ENCODE peak calls at places on chromosome 9, in four cellular contexts. One of them, this sample, is unnamed.

GRCh38 chr9:123102380-123103113 is 69.1 kb downstream of the GPR21 start:
- DNase-seq in HCT116: no peak
- DNase-seq in OCI-LY7: peak; percentile 48
- DNase-seq in GM23338: peak; percentile 70
- DNase-seq in this sample: no peak

GRCh38 chr9:135812961-135813360 is 94.4 kb downstream of the CAMSAP1 start:
- DNase-seq in HCT116: no peak
- DNase-seq in OCI-LY7: no peak
- DNase-seq in GM23338: no peak
- DNase-seq in this sample: no peak

GRCh38 chr9:18459958-18460584 is 13.9 kb upstream of the ADAMTSL1 start:
- DNase-seq in HCT116: no peak
- DNase-seq in OCI-LY7: no peak
- DNase-seq in GM23338: no peak
- DNase-seq in this sample: no peak

GRCh38 chr9:112061152-112061740 is 113.9 kb downstream of the SUSD1 start:
- DNase-seq in HCT116: peak; percentile 61
- DNase-seq in OCI-LY7: no peak
- DNase-seq in GM23338: no peak
- DNase-seq in this sample: no peak

GRCh38 chr9:107894572-107895261 is 405.1 kb upstream of the KLF4 start:
- DNase-seq in HCT116: no peak
- DNase-seq in OCI-LY7: no peak
- DNase-seq in GM23338: peak; percentile 12
- DNase-seq in this sample: no peak

GRCh38 chr9:104844710-104845109 is 80.8 kb downstream of the NIPSNAP3B start:
- DNase-seq in HCT116: no peak
- DNase-seq in OCI-LY7: no peak
- DNase-seq in GM23338: no peak
- DNase-seq in this sample: no peak

GRCh38 chr9:16884373-16884772 is 13.9 kb upstream of the BNC2 start:
- DNase-seq in HCT116: no peak
- DNase-seq in OCI-LY7: no peak
- DNase-seq in GM23338: no peak
- DNase-seq in this sample: no peak

GRCh38 chr9:3768286-3768685 is 242.5 kb upstream of the RFX3 start:
- DNase-seq in HCT116: no peak
- DNase-seq in OCI-LY7: no peak
- DNase-seq in GM23338: no peak
- DNase-seq in this sample: no peak

GRCh38 chr9:86321373-86321772 is 32.8 kb downstream of the TUT7 start:
- DNase-seq in HCT116: no peak
- DNase-seq in OCI-LY7: no peak
- DNase-seq in GM23338: no peak
- DNase-seq in this sample: no peak

GRCh38 chr9:34279431-34279830 is 49.6 kb downstream of the KIF24 start:
- DNase-seq in HCT116: no peak
- DNase-seq in OCI-LY7: no peak
- DNase-seq in GM23338: no peak
- DNase-seq in this sample: no peak

GRCh38 chr9:35611230-35611797 is 6.3 kb downstream of the TESK1 start:
- DNase-seq in HCT116: peak; percentile 13
- DNase-seq in OCI-LY7: peak; percentile 74
- DNase-seq in GM23338: peak; percentile 80
- DNase-seq in this sample: peak; percentile 66

GRCh38 chr9:35862328-35862727 is 7.9 kb downstream of the OR13J1 start:
- DNase-seq in HCT116: no peak
- DNase-seq in OCI-LY7: no peak
- DNase-seq in GM23338: no peak
- DNase-seq in this sample: no peak

GRCh38 chr9:129095170-129095667 is 14.3 kb downstream of the DOLPP1 start:
- DNase-seq in HCT116: no peak
- DNase-seq in OCI-LY7: no peak
- DNase-seq in GM23338: no peak
- DNase-seq in this sample: no peak

GRCh38 chr9:134243778-134244467 is 79.6 kb upstream of the RNU6ATAC start:
- DNase-seq in HCT116: no peak
- DNase-seq in OCI-LY7: peak; percentile 86
- DNase-seq in GM23338: no peak
- DNase-seq in this sample: no peak

GRCh38 chr9:81588148-81588874 is 101.0 kb downstream of the TLE1 start:
- DNase-seq in HCT116: no peak
- DNase-seq in OCI-LY7: no peak
- DNase-seq in GM23338: no peak
- DNase-seq in this sample: no peak

GRCh38 chr9:136151214-136151804 is 32.6 kb upstream of the TMEM250 start:
- DNase-seq in HCT116: no peak
- DNase-seq in OCI-LY7: no peak
- DNase-seq in GM23338: peak; percentile 72
- DNase-seq in this sample: peak; percentile 54

GRCh38 chr9:6876195-6876594 is 118.4 kb downstream of the KDM4C start:
- DNase-seq in HCT116: no peak
- DNase-seq in OCI-LY7: no peak
- DNase-seq in GM23338: no peak
- DNase-seq in this sample: no peak

GRCh38 chr9:35774907-35775635 is 16.3 kb upstream of the NPR2 start:
- DNase-seq in HCT116: no peak
- DNase-seq in OCI-LY7: peak; percentile 41
- DNase-seq in GM23338: peak; percentile 50
- DNase-seq in this sample: peak; percentile 51

GRCh38 chr9:105686936-105687335 is 7.4 kb upstream of the TMEM38B start:
- DNase-seq in HCT116: no peak
- DNase-seq in OCI-LY7: no peak
- DNase-seq in GM23338: no peak
- DNase-seq in this sample: no peak

DNA sequence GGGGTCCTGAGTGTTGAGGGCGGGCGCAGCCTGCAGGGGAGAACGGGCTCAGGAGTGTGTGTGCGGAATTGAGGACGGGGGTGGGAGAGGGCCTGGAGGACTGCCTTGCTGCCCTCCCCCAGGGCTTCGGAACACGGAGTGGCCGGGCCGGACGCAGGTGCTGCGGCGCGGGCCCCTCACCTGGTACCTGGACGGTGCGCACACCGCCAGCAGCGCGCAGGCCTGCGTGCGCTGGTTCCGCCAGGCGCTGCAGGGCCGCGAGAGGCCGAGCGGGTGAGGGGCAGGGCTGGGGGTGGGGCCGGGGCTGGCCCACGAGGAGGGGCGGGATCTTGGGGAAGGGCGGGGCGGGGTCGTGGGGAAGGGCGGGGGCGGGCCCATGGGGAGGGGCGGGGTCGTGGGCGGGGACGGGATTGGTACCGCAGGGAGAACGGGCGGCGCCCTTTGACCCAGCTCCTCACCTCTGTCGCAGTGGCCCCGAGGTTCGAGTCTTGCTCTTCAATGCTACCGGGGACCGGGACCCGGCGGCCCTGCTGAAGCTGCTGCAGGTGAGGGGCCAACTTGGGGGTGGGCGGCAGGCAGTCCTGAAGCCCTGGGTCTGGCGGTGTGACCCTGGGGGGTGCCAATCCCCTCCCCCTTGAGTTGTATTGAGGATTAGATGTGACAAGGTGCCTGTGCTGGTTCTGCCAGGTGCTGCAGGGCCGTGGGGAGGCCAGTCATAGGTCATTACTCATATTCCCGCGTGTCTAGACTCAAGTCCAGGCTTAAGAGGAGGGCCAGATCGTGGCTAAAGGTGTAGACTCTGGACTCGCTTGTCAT is 7.1 kb downstream of the FPGS start:
- DNase-seq in HCT116: no peak
- DNase-seq in OCI-LY7: peak; percentile 68
- DNase-seq in GM23338: peak; percentile 87
- DNase-seq in this sample: peak; percentile 87
- H3K36me3 ChIP-seq in HCT116: peaks cover 49% of the 10 kb centered on the region
- H3K36me3 ChIP-seq in OCI-LY7: peaks cover 90% of the 10 kb centered on the region
- H3K36me3 ChIP-seq in GM23338: peaks cover 8% of the 10 kb centered on the region
- H3K36me3 ChIP-seq in this sample: no peaks in the 10 kb centered on the region

GRCh38 chr9:84935528-84936117 is 266.1 kb downstream of the NTRK2 start:
- DNase-seq in HCT116: no peak
- DNase-seq in OCI-LY7: no peak
- DNase-seq in GM23338: no peak
- DNase-seq in this sample: no peak
- TF ChIP-seq EZH2phosphoT487 in HCT116: no peak
- TF ChIP-seq EZH2phosphoT487 in OCI-LY7: no peak
- TF ChIP-seq EZH2phosphoT487 in GM23338: no peak
- TF ChIP-seq EZH2phosphoT487 in this sample: no peak

GRCh38 chr9:120403543-120403856 is 176.5 kb downstream of the CDK5RAP2 start:
- DNase-seq in HCT116: no peak
- DNase-seq in OCI-LY7: no peak
- DNase-seq in GM23338: no peak
- DNase-seq in this sample: no peak
- H3K36me3 ChIP-seq in HCT116: peaks cover 35% of the 10 kb centered on the region
- H3K36me3 ChIP-seq in OCI-LY7: peaks cover 95% of the 10 kb centered on the region
- H3K36me3 ChIP-seq in GM23338: peaks cover 22% of the 10 kb centered on the region
- H3K36me3 ChIP-seq in this sample: peaks cover 4% of the 10 kb centered on the region

GRCh38 chr9:11933926-11934325 is 759.3 kb upstream of the TYRP1 start:
- DNase-seq in HCT116: no peak
- DNase-seq in OCI-LY7: no peak
- DNase-seq in GM23338: no peak
- DNase-seq in this sample: no peak

GRCh38 chr9:11931109-11931508 is 762.1 kb upstream of the TYRP1 start:
- DNase-seq in HCT116: no peak
- DNase-seq in OCI-LY7: no peak
- DNase-seq in GM23338: no peak
- DNase-seq in this sample: no peak

DNA sequence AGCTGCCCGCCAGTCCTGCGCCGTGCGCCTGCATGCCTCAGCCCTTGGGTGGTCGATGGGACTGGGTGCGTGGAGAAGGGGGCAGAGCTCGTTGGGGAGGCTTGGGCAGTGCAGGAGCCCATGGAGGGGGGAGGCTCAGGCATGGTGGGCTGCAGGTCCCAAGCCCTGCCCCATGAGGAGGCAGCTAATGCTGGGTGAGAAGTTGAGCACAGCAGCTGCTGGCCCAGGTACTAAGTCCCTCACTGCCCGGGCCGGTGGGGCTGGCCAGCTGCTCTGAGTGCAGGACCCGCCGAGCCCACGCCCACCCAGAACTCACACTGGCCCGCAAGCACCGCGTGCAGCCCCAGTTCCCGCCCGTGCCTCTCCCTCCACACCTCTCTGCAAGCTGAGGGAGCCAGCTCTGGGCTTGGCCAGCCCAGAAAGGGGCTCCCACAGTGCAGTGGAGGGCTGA is 764.3 kb upstream of the TYRP1 start:
- DNase-seq in HCT116: no peak
- DNase-seq in OCI-LY7: no peak
- DNase-seq in GM23338: no peak
- DNase-seq in this sample: no peak
- TF ChIP-seq EZH2phosphoT487 in HCT116: no peak
- TF ChIP-seq EZH2phosphoT487 in OCI-LY7: no peak
- TF ChIP-seq EZH2phosphoT487 in GM23338: no peak
- TF ChIP-seq EZH2phosphoT487 in this sample: no peak

GRCh38 chr9:131473891-131474290 is 28.8 kb upstream of the POMT1 start:
- DNase-seq in HCT116: no peak
- DNase-seq in OCI-LY7: no peak
- DNase-seq in GM23338: no peak
- DNase-seq in this sample: no peak
- H3K36me3 ChIP-seq in HCT116: peaks cover 59% of the 10 kb centered on the region
- H3K36me3 ChIP-seq in OCI-LY7: peaks cover 97% of the 10 kb centered on the region
- H3K36me3 ChIP-seq in GM23338: peaks cover 79% of the 10 kb centered on the region
- H3K36me3 ChIP-seq in this sample: peaks cover 17% of the 10 kb centered on the region